ENCODE peak calls at places on chromosome 16, in seven cellular contexts. One of them, this sample, is unnamed.

GRCh38 chr16:89921699-89922476 is 1.3 kb upstream of the TUBB3 start:
- DNase-seq in activated CD4-positive, alpha-beta T cell treated with anti-CD3 and anti-CD28 coated beads, Interleukin-2, amount 50 U/mL, for 24 hours: no peak
- DNase-seq in C1 segment of cervical spinal cord: peak; percentile 53
- DNase-seq in germinal center: no peak
- DNase-seq in ovary: peak; percentile 65
- DNase-seq in NCI-H1048: no peak
- DNase-seq in activated naive CD8-positive, alpha-beta T cell treated with anti-CD3 and anti-CD28 coated beads, Interleukin-2, amount 50 U/mL, for 16 hours: no peak
- DNase-seq in this sample: peak; percentile 90

GRCh38 chr16:84503751-84504395 is 586 bp downstream of the MEAK7 start:
- DNase-seq in activated CD4-positive, alpha-beta T cell treated with anti-CD3 and anti-CD28 coated beads, Interleukin-2, amount 50 U/mL, for 24 hours: no peak
- DNase-seq in C1 segment of cervical spinal cord: no peak
- DNase-seq in germinal center: no peak
- DNase-seq in ovary: no peak
- DNase-seq in NCI-H1048: no peak
- DNase-seq in activated naive CD8-positive, alpha-beta T cell treated with anti-CD3 and anti-CD28 coated beads, Interleukin-2, amount 50 U/mL, for 16 hours: no peak
- DNase-seq in this sample: peak; percentile 64

GRCh38 chr16:84524346-84524920 is 20.0 kb upstream of the MEAK7 start:
- DNase-seq in activated CD4-positive, alpha-beta T cell treated with anti-CD3 and anti-CD28 coated beads, Interleukin-2, amount 50 U/mL, for 24 hours: no peak
- DNase-seq in C1 segment of cervical spinal cord: no peak
- DNase-seq in germinal center: no peak
- DNase-seq in ovary: no peak
- DNase-seq in NCI-H1048: no peak
- DNase-seq in activated naive CD8-positive, alpha-beta T cell treated with anti-CD3 and anti-CD28 coated beads, Interleukin-2, amount 50 U/mL, for 16 hours: no peak
- DNase-seq in this sample: no peak

GRCh38 chr16:5214466-5214865 is 116.9 kb upstream of the EEF2KMT start:
- DNase-seq in activated CD4-positive, alpha-beta T cell treated with anti-CD3 and anti-CD28 coated beads, Interleukin-2, amount 50 U/mL, for 24 hours: no peak
- DNase-seq in C1 segment of cervical spinal cord: no peak
- DNase-seq in germinal center: no peak
- DNase-seq in ovary: no peak
- DNase-seq in NCI-H1048: no peak
- DNase-seq in activated naive CD8-positive, alpha-beta T cell treated with anti-CD3 and anti-CD28 coated beads, Interleukin-2, amount 50 U/mL, for 16 hours: no peak
- DNase-seq in this sample: no peak

GRCh38 chr16:9092282-9092962 is 978 bp downstream of the HAPSTR1 start:
- DNase-seq in activated CD4-positive, alpha-beta T cell treated with anti-CD3 and anti-CD28 coated beads, Interleukin-2, amount 50 U/mL, for 24 hours: peak; percentile 42
- DNase-seq in C1 segment of cervical spinal cord: no peak
- DNase-seq in germinal center: peak; percentile 55
- DNase-seq in ovary: peak; percentile 49
- DNase-seq in NCI-H1048: no peak
- DNase-seq in activated naive CD8-positive, alpha-beta T cell treated with anti-CD3 and anti-CD28 coated beads, Interleukin-2, amount 50 U/mL, for 16 hours: peak; percentile 25
- DNase-seq in this sample: no peak

GRCh38 chr16:85625485-85626117 is 12.5 kb downstream of the GSE1 start:
- DNase-seq in activated CD4-positive, alpha-beta T cell treated with anti-CD3 and anti-CD28 coated beads, Interleukin-2, amount 50 U/mL, for 24 hours: no peak
- DNase-seq in C1 segment of cervical spinal cord: no peak
- DNase-seq in germinal center: no peak
- DNase-seq in ovary: no peak
- DNase-seq in NCI-H1048: no peak
- DNase-seq in activated naive CD8-positive, alpha-beta T cell treated with anti-CD3 and anti-CD28 coated beads, Interleukin-2, amount 50 U/mL, for 16 hours: no peak
- DNase-seq in this sample: no peak

GRCh38 chr16:28317040-28317880 is 24.9 kb downstream of the SBK1 start:
- DNase-seq in activated CD4-positive, alpha-beta T cell treated with anti-CD3 and anti-CD28 coated beads, Interleukin-2, amount 50 U/mL, for 24 hours: peak; percentile 57
- DNase-seq in C1 segment of cervical spinal cord: peak; percentile 7
- DNase-seq in germinal center: peak; percentile 69
- DNase-seq in ovary: peak; percentile 33
- DNase-seq in NCI-H1048: no peak
- DNase-seq in activated naive CD8-positive, alpha-beta T cell treated with anti-CD3 and anti-CD28 coated beads, Interleukin-2, amount 50 U/mL, for 16 hours: peak; percentile 52
- DNase-seq in this sample: peak; percentile 19

GRCh38 chr16:27251561-27252205 is 16.9 kb downstream of the NSMCE1 start:
- DNase-seq in activated CD4-positive, alpha-beta T cell treated with anti-CD3 and anti-CD28 coated beads, Interleukin-2, amount 50 U/mL, for 24 hours: no peak
- DNase-seq in C1 segment of cervical spinal cord: no peak
- DNase-seq in germinal center: no peak
- DNase-seq in ovary: no peak
- DNase-seq in NCI-H1048: no peak
- DNase-seq in activated naive CD8-positive, alpha-beta T cell treated with anti-CD3 and anti-CD28 coated beads, Interleukin-2, amount 50 U/mL, for 16 hours: no peak
- DNase-seq in this sample: no peak

GRCh38 chr16:53040788-53041187 is 11.9 kb downstream of the CHD9NB start:
- DNase-seq in activated CD4-positive, alpha-beta T cell treated with anti-CD3 and anti-CD28 coated beads, Interleukin-2, amount 50 U/mL, for 24 hours: no peak
- DNase-seq in C1 segment of cervical spinal cord: no peak
- DNase-seq in germinal center: no peak
- DNase-seq in ovary: no peak
- DNase-seq in NCI-H1048: no peak
- DNase-seq in activated naive CD8-positive, alpha-beta T cell treated with anti-CD3 and anti-CD28 coated beads, Interleukin-2, amount 50 U/mL, for 16 hours: no peak
- DNase-seq in this sample: no peak

GRCh38 chr16:50534556-50534955 is 13.6 kb upstream of the NKD1 start:
- DNase-seq in activated CD4-positive, alpha-beta T cell treated with anti-CD3 and anti-CD28 coated beads, Interleukin-2, amount 50 U/mL, for 24 hours: no peak
- DNase-seq in C1 segment of cervical spinal cord: no peak
- DNase-seq in germinal center: no peak
- DNase-seq in ovary: peak; percentile 2
- DNase-seq in NCI-H1048: no peak
- DNase-seq in activated naive CD8-positive, alpha-beta T cell treated with anti-CD3 and anti-CD28 coated beads, Interleukin-2, amount 50 U/mL, for 16 hours: no peak
- DNase-seq in this sample: no peak

GRCh38 chr16:66250686-66251405 is 115.6 kb upstream of the CDH5 start:
- DNase-seq in activated CD4-positive, alpha-beta T cell treated with anti-CD3 and anti-CD28 coated beads, Interleukin-2, amount 50 U/mL, for 24 hours: no peak
- DNase-seq in C1 segment of cervical spinal cord: peak; percentile 63
- DNase-seq in germinal center: no peak
- DNase-seq in ovary: peak; percentile 81
- DNase-seq in NCI-H1048: no peak
- DNase-seq in activated naive CD8-positive, alpha-beta T cell treated with anti-CD3 and anti-CD28 coated beads, Interleukin-2, amount 50 U/mL, for 16 hours: no peak
- DNase-seq in this sample: no peak

GRCh38 chr16:48409839-48410610 is 24.8 kb upstream of the SIAH1 start:
- DNase-seq in activated CD4-positive, alpha-beta T cell treated with anti-CD3 and anti-CD28 coated beads, Interleukin-2, amount 50 U/mL, for 24 hours: no peak
- DNase-seq in C1 segment of cervical spinal cord: no peak
- DNase-seq in germinal center: no peak
- DNase-seq in ovary: peak; percentile 67
- DNase-seq in NCI-H1048: no peak
- DNase-seq in activated naive CD8-positive, alpha-beta T cell treated with anti-CD3 and anti-CD28 coated beads, Interleukin-2, amount 50 U/mL, for 16 hours: no peak
- DNase-seq in this sample: peak; percentile 88

GRCh38 chr16:86667035-86667434 is 88.7 kb downstream of the FOXL1 start:
- DNase-seq in activated CD4-positive, alpha-beta T cell treated with anti-CD3 and anti-CD28 coated beads, Interleukin-2, amount 50 U/mL, for 24 hours: no peak
- DNase-seq in C1 segment of cervical spinal cord: no peak
- DNase-seq in germinal center: no peak
- DNase-seq in ovary: no peak
- DNase-seq in NCI-H1048: no peak
- DNase-seq in activated naive CD8-positive, alpha-beta T cell treated with anti-CD3 and anti-CD28 coated beads, Interleukin-2, amount 50 U/mL, for 16 hours: no peak
- DNase-seq in this sample: no peak

GRCh38 chr16:4231367-4231766 is 10.5 kb downstream of the SRL start:
- DNase-seq in activated CD4-positive, alpha-beta T cell treated with anti-CD3 and anti-CD28 coated beads, Interleukin-2, amount 50 U/mL, for 24 hours: no peak
- DNase-seq in C1 segment of cervical spinal cord: no peak
- DNase-seq in germinal center: no peak
- DNase-seq in ovary: no peak
- DNase-seq in NCI-H1048: no peak
- DNase-seq in activated naive CD8-positive, alpha-beta T cell treated with anti-CD3 and anti-CD28 coated beads, Interleukin-2, amount 50 U/mL, for 16 hours: no peak
- DNase-seq in this sample: no peak

GRCh38 chr16:4408323-4408690 is 8.1 kb downstream of the CORO7 start:
- DNase-seq in activated CD4-positive, alpha-beta T cell treated with anti-CD3 and anti-CD28 coated beads, Interleukin-2, amount 50 U/mL, for 24 hours: no peak
- DNase-seq in C1 segment of cervical spinal cord: no peak
- DNase-seq in germinal center: no peak
- DNase-seq in ovary: no peak
- DNase-seq in NCI-H1048: no peak
- DNase-seq in activated naive CD8-positive, alpha-beta T cell treated with anti-CD3 and anti-CD28 coated beads, Interleukin-2, amount 50 U/mL, for 16 hours: no peak
- DNase-seq in this sample: no peak

GRCh38 chr16:81207076-81207475 is 31.4 kb upstream of the BCO1 start:
- DNase-seq in activated CD4-positive, alpha-beta T cell treated with anti-CD3 and anti-CD28 coated beads, Interleukin-2, amount 50 U/mL, for 24 hours: no peak
- DNase-seq in C1 segment of cervical spinal cord: no peak
- DNase-seq in germinal center: no peak
- DNase-seq in ovary: no peak
- DNase-seq in NCI-H1048: no peak
- DNase-seq in activated naive CD8-positive, alpha-beta T cell treated with anti-CD3 and anti-CD28 coated beads, Interleukin-2, amount 50 U/mL, for 16 hours: no peak
- DNase-seq in this sample: no peak

GRCh38 chr16:75304521-75305363 is 53.3 kb upstream of the BCAR1 start:
- DNase-seq in activated CD4-positive, alpha-beta T cell treated with anti-CD3 and anti-CD28 coated beads, Interleukin-2, amount 50 U/mL, for 24 hours: no peak
- DNase-seq in C1 segment of cervical spinal cord: peak; percentile 32
- DNase-seq in germinal center: no peak
- DNase-seq in ovary: peak; percentile 61
- DNase-seq in NCI-H1048: no peak
- DNase-seq in activated naive CD8-positive, alpha-beta T cell treated with anti-CD3 and anti-CD28 coated beads, Interleukin-2, amount 50 U/mL, for 16 hours: no peak
- DNase-seq in this sample: peak; percentile 89

GRCh38 chr16:7158481-7158880 is 174.2 kb upstream of the RBFOX1 start:
- DNase-seq in activated CD4-positive, alpha-beta T cell treated with anti-CD3 and anti-CD28 coated beads, Interleukin-2, amount 50 U/mL, for 24 hours: no peak
- DNase-seq in C1 segment of cervical spinal cord: no peak
- DNase-seq in germinal center: no peak
- DNase-seq in ovary: no peak
- DNase-seq in NCI-H1048: no peak
- DNase-seq in activated naive CD8-positive, alpha-beta T cell treated with anti-CD3 and anti-CD28 coated beads, Interleukin-2, amount 50 U/mL, for 16 hours: no peak
- DNase-seq in this sample: no peak

GRCh38 chr16:84589975-84590719 is 27.7 kb downstream of the COTL1 start:
- DNase-seq in activated CD4-positive, alpha-beta T cell treated with anti-CD3 and anti-CD28 coated beads, Interleukin-2, amount 50 U/mL, for 24 hours: no peak
- DNase-seq in C1 segment of cervical spinal cord: no peak
- DNase-seq in germinal center: no peak
- DNase-seq in ovary: no peak
- DNase-seq in NCI-H1048: no peak
- DNase-seq in activated naive CD8-positive, alpha-beta T cell treated with anti-CD3 and anti-CD28 coated beads, Interleukin-2, amount 50 U/mL, for 16 hours: no peak
- DNase-seq in this sample: no peak

GRCh38 chr16:66416981-66417700 is 10.0 kb upstream of the BEAN1 start:
- DNase-seq in activated CD4-positive, alpha-beta T cell treated with anti-CD3 and anti-CD28 coated beads, Interleukin-2, amount 50 U/mL, for 24 hours: no peak
- DNase-seq in C1 segment of cervical spinal cord: no peak
- DNase-seq in germinal center: no peak
- DNase-seq in ovary: no peak
- DNase-seq in NCI-H1048: no peak
- DNase-seq in activated naive CD8-positive, alpha-beta T cell treated with anti-CD3 and anti-CD28 coated beads, Interleukin-2, amount 50 U/mL, for 16 hours: no peak
- DNase-seq in this sample: peak; percentile 10